ENCODE peak calls at places on chromosomes 4 and X, in four cellular contexts. One of them, this sample, is unnamed.
A peak's percentile ranks its signal among the peaks of the same experiment; 100 is the strongest.

GRCh38 chr4:182973421-182974340 is 56.5 kb upstream of the DCTD start:
- DNase-seq in thoracic aorta: no peak
- DNase-seq in heart left ventricle: no peak
- DNase-seq in tibial nerve: no peak
- DNase-seq in this sample: no peak

GRCh38 chr4:121050251-121050650 is 22.1 kb downstream of the NDNF start:
- DNase-seq in tibial nerve: no peak
- DNase-seq in thoracic aorta: no peak
- DNase-seq in heart left ventricle: no peak
- DNase-seq in this sample: no peak

GRCh38 chrX:33817266-33817665 is 314.8 kb downstream of the FAM47A start:
- DNase-seq in tibial nerve: no peak
- DNase-seq in thoracic aorta: no peak
- DNase-seq in heart left ventricle: no peak
- DNase-seq in this sample: no peak

GRCh38 chr4:100372432-100372831 is 145.4 kb downstream of the EMCN start:
- DNase-seq in thoracic aorta: no peak
- DNase-seq in heart left ventricle: no peak
- DNase-seq in tibial nerve: no peak
- DNase-seq in this sample: no peak

GRCh38 chrX:18146954-18147353 is 73.7 kb downstream of the BEND2 start:
- DNase-seq in tibial nerve: no peak
- DNase-seq in thoracic aorta: no peak
- DNase-seq in heart left ventricle: no peak
- DNase-seq in this sample: peak; percentile 7

GRCh38 chr4:155339588-155339987 is 37.2 kb downstream of the MAP9 start:
- DNase-seq in heart left ventricle: no peak
- DNase-seq in tibial nerve: no peak
- DNase-seq in thoracic aorta: no peak
- DNase-seq in this sample: no peak

GRCh38 chr4:113604955-113605354 is 156.6 kb downstream of the CAMK2D start:
- DNase-seq in tibial nerve: no peak
- DNase-seq in heart left ventricle: no peak
- DNase-seq in thoracic aorta: no peak
- DNase-seq in this sample: no peak

GRCh38 chrX:120305531-120306145 is 5.6 kb downstream of the TMEM255A start:
- DNase-seq in heart left ventricle: no peak
- DNase-seq in tibial nerve: no peak
- DNase-seq in thoracic aorta: no peak
- DNase-seq in this sample: no peak

GRCh38 chrX:123803331-123803983 is 56.4 kb upstream of the XIAP start:
- DNase-seq in thoracic aorta: no peak
- DNase-seq in heart left ventricle: peak; percentile 17
- DNase-seq in tibial nerve: no peak
- DNase-seq in this sample: peak; percentile 24

GRCh38 chrX:1443496-1444075 is 9.1 kb downstream of the ASMTL start:
- DNase-seq in tibial nerve: no peak
- DNase-seq in heart left ventricle: peak; percentile 7
- DNase-seq in thoracic aorta: no peak
- DNase-seq in this sample: no peak

GRCh38 chrX:24515447-24515846 is 50.4 kb downstream of the PDK3 start:
- DNase-seq in heart left ventricle: no peak
- DNase-seq in thoracic aorta: no peak
- DNase-seq in tibial nerve: no peak
- DNase-seq in this sample: no peak

GRCh38 chrX:9278475-9279270 is 186.2 kb upstream of the TBL1X start:
- DNase-seq in heart left ventricle: no peak
- DNase-seq in tibial nerve: no peak
- DNase-seq in thoracic aorta: no peak
- DNase-seq in this sample: no peak

GRCh38 chr4:159158989-159159388 is 56.1 kb downstream of the RAPGEF2 start:
- DNase-seq in thoracic aorta: no peak
- DNase-seq in tibial nerve: no peak
- DNase-seq in heart left ventricle: no peak
- DNase-seq in this sample: no peak
- H3K4me3 ChIP-seq in thoracic aorta: no peak overlapping the region
- H3K4me3 ChIP-seq in tibial nerve: no peak overlapping the region
- H3K4me3 ChIP-seq in heart left ventricle: no peak overlapping the region
- H3K4me3 ChIP-seq in this sample: no peak overlapping the region

DNA sequence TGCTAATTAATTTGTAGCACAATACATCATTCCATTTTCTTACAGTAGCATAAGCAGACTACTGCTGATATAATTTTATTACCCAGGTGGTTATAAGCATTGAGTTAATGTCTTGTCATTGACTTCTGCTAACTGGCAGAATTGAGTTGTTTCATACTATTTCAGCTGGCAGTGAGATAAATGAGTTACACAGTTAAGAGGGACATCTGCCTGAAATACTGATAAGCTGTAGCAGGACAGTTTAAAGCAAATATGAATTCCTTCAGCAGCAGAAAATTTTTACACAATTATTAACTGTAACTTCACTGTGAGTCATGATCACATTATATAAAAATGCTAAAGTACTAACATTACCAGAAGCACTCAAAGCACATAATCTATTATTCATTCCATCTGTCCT is 326.8 kb downstream of the INPP4B start:
- DNase-seq in tibial nerve: no peak
- DNase-seq in heart left ventricle: no peak
- DNase-seq in thoracic aorta: no peak
- DNase-seq in this sample: no peak
- TF ChIP-seq CTCF in tibial nerve: no peak
- TF ChIP-seq CTCF in heart left ventricle: no peak
- TF ChIP-seq CTCF in thoracic aorta: no peak
- TF ChIP-seq CTCF in this sample: no peak

DNA sequence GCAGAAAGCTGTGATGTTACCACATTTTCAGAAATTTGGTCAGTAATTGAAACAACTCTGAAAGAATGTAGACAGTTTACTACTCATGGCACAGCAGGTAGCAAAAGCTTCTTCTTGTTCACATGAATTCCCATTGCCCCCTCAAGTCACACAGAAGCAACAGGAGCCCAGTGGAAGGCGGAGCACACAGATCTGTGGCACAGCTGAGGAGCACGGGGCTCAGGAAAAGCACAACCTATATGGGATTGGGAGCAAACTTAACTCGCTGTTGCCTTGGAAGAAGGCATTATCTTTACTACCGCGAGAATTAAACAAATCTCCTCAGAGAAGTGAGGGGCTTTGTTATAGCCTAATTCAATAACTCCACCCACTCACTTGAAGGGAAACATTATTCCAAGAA is 358.5 kb downstream of the SPOCK3 start:
- DNase-seq in tibial nerve: no peak
- DNase-seq in heart left ventricle: no peak
- DNase-seq in thoracic aorta: no peak
- DNase-seq in this sample: no peak
- H3K4me3 ChIP-seq in tibial nerve: no peak overlapping the region
- H3K4me3 ChIP-seq in heart left ventricle: no peak overlapping the region
- H3K4me3 ChIP-seq in thoracic aorta: no peak overlapping the region
- H3K4me3 ChIP-seq in this sample: no peak overlapping the region

GRCh38 chrX:39479856-39480255 is 617.9 kb downstream of the BCOR start:
- DNase-seq in tibial nerve: no peak
- DNase-seq in thoracic aorta: no peak
- DNase-seq in heart left ventricle: no peak
- DNase-seq in this sample: no peak

GRCh38 chrX:39476596-39476995 is 621.2 kb downstream of the BCOR start:
- DNase-seq in heart left ventricle: peak; percentile 31
- DNase-seq in tibial nerve: no peak
- DNase-seq in thoracic aorta: no peak
- DNase-seq in this sample: peak; percentile 22

GRCh38 chrX:39475372-39475771 is 622.4 kb downstream of the BCOR start:
- DNase-seq in thoracic aorta: no peak
- DNase-seq in tibial nerve: no peak
- DNase-seq in heart left ventricle: no peak
- DNase-seq in this sample: no peak

GRCh38 chrX:39477031-39477430 is 620.7 kb downstream of the BCOR start:
- DNase-seq in thoracic aorta: no peak
- DNase-seq in tibial nerve: no peak
- DNase-seq in heart left ventricle: no peak
- DNase-seq in this sample: no peak

DNA sequence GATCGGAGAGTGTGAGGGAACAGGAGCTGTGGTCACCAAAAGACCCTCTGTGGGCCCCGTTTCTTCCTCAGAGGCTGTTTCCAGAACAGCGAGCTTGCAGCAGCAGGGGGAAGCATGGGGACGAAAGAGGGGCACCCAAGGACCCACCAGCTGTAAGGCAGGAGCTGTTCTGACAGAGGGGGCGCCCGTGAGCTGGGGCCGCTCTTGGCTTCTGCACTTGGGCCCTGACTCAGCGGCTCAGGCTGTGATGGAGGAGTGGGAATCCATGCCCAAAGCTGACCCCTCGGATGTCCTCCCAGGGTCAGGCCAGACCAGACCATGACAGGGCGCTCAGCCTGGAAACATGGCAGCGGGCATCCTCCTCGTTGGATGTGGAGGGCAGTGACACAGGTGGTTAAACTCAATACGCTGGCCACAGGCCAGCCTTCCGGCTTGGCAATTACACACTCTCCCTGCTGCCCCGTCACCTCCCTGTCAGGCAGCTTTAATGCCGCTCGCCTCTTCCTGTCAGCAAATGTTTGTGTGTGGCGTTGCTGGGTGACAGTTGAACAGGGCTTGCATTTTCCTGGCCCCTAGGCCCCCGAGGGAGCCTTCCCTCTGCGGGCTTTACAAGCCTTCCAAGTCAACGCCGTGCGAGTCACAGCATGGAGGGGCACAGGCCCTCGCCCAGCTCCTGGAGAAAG is 620.2 kb downstream of the BCOR start:
- DNase-seq in thoracic aorta: no peak
- DNase-seq in tibial nerve: no peak
- DNase-seq in heart left ventricle: peak; percentile 73
- DNase-seq in this sample: peak; percentile 78
- TF ChIP-seq CTCF in thoracic aorta: no peak
- TF ChIP-seq CTCF in tibial nerve: no peak
- TF ChIP-seq CTCF in heart left ventricle: no peak
- TF ChIP-seq CTCF in this sample: no peak

GRCh38 chr4:3861720-3862639 is 95.8 kb downstream of the ADRA2C start:
- DNase-seq in tibial nerve: no peak
- DNase-seq in thoracic aorta: no peak
- DNase-seq in heart left ventricle: no peak
- DNase-seq in this sample: no peak
- H3K4me3 ChIP-seq in tibial nerve: no peak overlapping the region
- H3K4me3 ChIP-seq in thoracic aorta: no peak overlapping the region
- H3K4me3 ChIP-seq in heart left ventricle: no peak overlapping the region
- H3K4me3 ChIP-seq in this sample: no peak overlapping the region

DNA sequence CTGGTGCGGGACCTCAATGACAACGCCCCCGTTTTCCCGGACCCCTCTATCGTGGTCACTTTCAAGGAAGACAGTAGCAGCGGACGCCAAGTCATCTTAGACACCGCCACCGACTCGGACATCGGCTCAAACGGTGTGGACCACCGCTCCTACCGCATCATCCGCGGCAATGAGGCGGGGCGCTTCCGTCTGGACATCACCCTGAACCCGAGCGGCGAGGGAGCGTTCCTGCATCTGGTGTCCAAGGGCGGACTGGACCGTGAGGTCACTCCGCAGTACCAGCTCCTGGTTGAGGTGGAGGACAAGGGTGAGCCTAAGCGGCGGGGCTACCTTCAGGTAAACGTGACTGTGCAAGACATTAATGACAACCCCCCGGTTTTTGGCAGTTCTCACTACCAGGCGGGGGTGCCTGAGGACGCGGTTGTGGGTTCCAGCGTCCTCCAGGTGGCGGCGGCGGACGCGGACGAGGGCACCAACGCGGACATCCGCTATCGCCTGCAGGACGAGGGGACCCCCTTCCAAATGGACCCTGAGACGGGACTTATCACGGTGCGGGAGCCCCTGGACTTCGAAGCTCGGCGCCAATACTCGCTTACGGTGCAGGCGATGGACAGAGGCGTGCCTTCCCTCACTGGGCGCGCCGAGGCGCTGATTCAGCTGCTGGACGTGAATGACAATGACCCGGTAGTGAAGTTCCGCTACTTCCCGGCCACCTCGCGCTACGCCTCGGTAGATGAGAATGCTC is 2.2 kb downstream of the FAT4 start:
- DNase-seq in thoracic aorta: no peak
- DNase-seq in heart left ventricle: peak; percentile 36
- DNase-seq in tibial nerve: no peak
- DNase-seq in this sample: peak; percentile 32
- TF ChIP-seq CTCF in thoracic aorta: no peak
- TF ChIP-seq CTCF in heart left ventricle: peak; percentile 20
- TF ChIP-seq CTCF in tibial nerve: peak; percentile 8
- TF ChIP-seq CTCF in this sample: no peak

This sample was measured in heart right ventricle.